ENCODE peak calls at places on chromosomes 4 and X, in five cellular contexts. Y, C, E, Q and R are unnamed samples.

GRCh38 chr4:140156529-140157171 is 2.7 kb upstream of the MAML3 start:
- DNase-seq in Y (peak), E (no peak), C (peak), Q (no peak), R (peak)

GRCh38 chr4:1236103-1236641 is 12.8 kb downstream of the CTBP1 start:
- DNase-seq in Q (no peak), C (no peak), Y (no peak), E (no peak), R (no peak)

GRCh38 chr4:4524364-4524763 is 17.5 kb downstream of the STX18 start:
- DNase-seq in C (no peak), E (no peak), Q (no peak), Y (peak), R (peak)

GRCh38 chrX:74207539-74207938 is 96.4 kb upstream of the ZCCHC13 start:
- DNase-seq in E (no peak), Y (no peak), Q (no peak), C (no peak), R (no peak)

GRCh38 chr4:6622744-6623143 is 17.7 kb upstream of the MRFAP1 start:
- DNase-seq in Q (no peak), C (no peak), E (no peak), Y (no peak), R (no peak)

GRCh38 chrX:40258909-40259308 is 161.2 kb upstream of the BCOR start:
- DNase-seq in C (no peak), E (no peak), Q (no peak), Y (no peak), R (no peak)

GRCh38 chr4:168613869-168614268 is 117.0 kb downstream of the PALLD start:
- DNase-seq in E (no peak), C (no peak), Y (no peak), Q (no peak), R (no peak)

GRCh38 chrX:39815621-39816020 is 282.1 kb downstream of the BCOR start:
- DNase-seq in C (no peak), Q (no peak), Y (no peak), E (no peak), R (peak)

GRCh38 chr4:95267081-95267480 is 281.7 kb downstream of the UNC5C start:
- DNase-seq in Q (no peak), C (no peak), Y (no peak), E (no peak), R (no peak)

GRCh38 chrX:130216312-130216711 is 44.5 kb downstream of the RAB33A start:
- DNase-seq in E (no peak), C (no peak), Q (no peak), Y (no peak), R (no peak)

GRCh38 chrX:150450519-150451177 is 87.5 kb downstream of the MAMLD1 start:
- DNase-seq in Y (peak), Q (no peak), C (no peak), E (no peak), R (peak)

GRCh38 chrX:119181491-119181890 is 53.9 kb upstream of the KIAA1210 start:
- DNase-seq in C (no peak), Y (no peak), E (no peak), Q (no peak), R (no peak)